ENCODE peak calls at places on chromosome 3, in seven cellular contexts. X is CD4-positive, CD25-positive, alpha-beta regulatory T cell; K is fibroblast of villous mesenchyme; O is mucosa of descending colon; Q is cardiac muscle cell; A is GM06990; S is fibroblast of the aortic adventitia. P is an unnamed sample.

GRCh38 chr3:137105277-137105977 is 147.6 kb downstream of the IL20RB start:
- DNase-seq in K (peak), Q (peak), S (peak), A (peak), O (peak), X (no peak), P (no peak)

GRCh38 chr3:80767599-80767998 is 993.8 kb downstream of the GBE1 start:
- DNase-seq in A (no peak), Q (peak), O (no peak), K (peak), S (peak), X (no peak), P (no peak)

GRCh38 chr3:124761250-124761796 is 31.1 kb downstream of the UMPS start:
- DNase-seq in S (peak), K (peak), A (peak), X (peak), O (peak), Q (peak), P (peak)

GRCh38 chr3:48157215-48157840 is 30.9 kb downstream of the CDC25A start:
- DNase-seq in X (no peak), O (no peak), Q (peak), K (peak), A (no peak), S (peak), P (no peak)

GRCh38 chr3:129313983-129314756 is 35.5 kb downstream of the HMCES start:
- DNase-seq in K (peak), X (no peak), Q (peak), S (peak), A (no peak), O (no peak), P (peak)

GRCh38 chr3:74463515-74463914 is 150.9 kb downstream of the CNTN3 start:
- DNase-seq in X (no peak), S (no peak), K (no peak), Q (no peak), A (no peak), O (no peak), P (no peak)

GRCh38 chr3:156816794-156817741 is 9.1 kb upstream of the LEKR1 start:
- DNase-seq in S (peak), K (peak), A (peak), Q (peak), O (peak), X (peak), P (peak)

GRCh38 chr3:152087153-152087552 is 181.6 kb upstream of the MBNL1 start:
- DNase-seq in X (no peak), S (peak), A (no peak), O (no peak), K (no peak), Q (no peak), P (no peak)

GRCh38 chr3:186307594-186307993 is 54.4 kb downstream of the DGKG start:
- DNase-seq in Q (peak), X (no peak), S (peak), K (peak), A (no peak), O (peak), P (no peak)

GRCh38 chr3:139975592-139976360 is 40.8 kb downstream of the CLSTN2 start:
- DNase-seq in A (no peak), S (no peak), K (no peak), X (no peak), O (no peak), Q (no peak), P (no peak)

GRCh38 chr3:110646496-110646895 is 425.1 kb upstream of the NECTIN3 start:
- DNase-seq in K (no peak), A (no peak), S (no peak), Q (no peak), O (no peak), X (no peak), P (no peak)

GRCh38 chr3:110955301-110955880 is 116.2 kb upstream of the NECTIN3 start:
- DNase-seq in X (no peak), K (peak), A (no peak), S (peak), Q (peak), O (no peak), P (no peak)

GRCh38 chr3:4899654-4900236 is 79.5 kb upstream of the BHLHE40 start:
- DNase-seq in K (no peak), Q (no peak), O (no peak), S (no peak), X (no peak), A (no peak), P (no peak)

GRCh38 chr3:177615015-177615414 is 417.7 kb upstream of the TBL1XR1 start:
- DNase-seq in K (peak), Q (peak), O (peak), A (no peak), X (no peak), S (peak), P (no peak)

GRCh38 chr3:169512991-169513390 is 150.5 kb downstream of the MECOM start:
- DNase-seq in X (no peak), S (no peak), O (no peak), K (no peak), Q (no peak), A (no peak), P (no peak)

GRCh38 chr3:156598413-156598812 is 43.5 kb upstream of the SSR3 start:
- DNase-seq in Q (no peak), A (no peak), S (no peak), O (no peak), K (no peak), X (no peak), P (no peak)

GRCh38 chr3:188510366-188510765 is 356.4 kb downstream of the LPP start:
- DNase-seq in O (no peak), Q (peak), A (no peak), S (peak), K (peak), X (no peak), P (no peak)

GRCh38 chr3:133374706-133375105 is 25.1 kb upstream of the BFSP2 start:
- DNase-seq in O (no peak), A (no peak), K (no peak), X (no peak), S (peak), Q (peak), P (no peak)

GRCh38 chr3:120555661-120556509 is 40.3 kb upstream of the NDUFB4 start:
- DNase-seq in A (no peak), O (peak), Q (peak), X (no peak), K (no peak), S (no peak), P (no peak)

GRCh38 chr3:196513697-196514349 is 1.3 kb downstream of the SMCO1 start:
- DNase-seq in O (no peak), K (peak), X (no peak), A (no peak), Q (peak), S (peak), P (no peak)

GRCh38 chr3:124351430-124352142 is 359.7 kb upstream of the ROPN1 start:
- DNase-seq in S (peak), Q (peak), X (no peak), A (no peak), K (peak), O (peak), P (no peak)

GRCh38 chr3:186432189-186432588 is 70.2 kb upstream of the DGKG start:
- DNase-seq in O (no peak), X (no peak), A (no peak), Q (no peak), S (no peak), K (peak), P (no peak)

GRCh38 chr3:193884011-193884410 is 251.9 kb upstream of the HES1 start:
- DNase-seq in K (no peak), S (no peak), O (no peak), X (no peak), A (no peak), Q (no peak), P (no peak)

GRCh38 chr3:123448503-123449091 is at the start of gene ADCY5:
- DNase-seq in X (no peak), O (peak), S (no peak), K (peak), Q (no peak), A (no peak), P (no peak)

GRCh38 chr3:38548154-38548931 is 52.2 kb downstream of the EXOG start:
- DNase-seq in X (no peak), S (no peak), O (no peak), K (no peak), A (no peak), Q (no peak), P (no peak)

GRCh38 chr3:65170357-65171090 is 482.7 kb upstream of the ADAMTS9 start:
- DNase-seq in A (no peak), S (peak), X (no peak), Q (peak), K (peak), O (peak), P (no peak)

GRCh38 chr3:65168547-65168946 is 480.7 kb upstream of the ADAMTS9 start:
- DNase-seq in A (no peak), Q (no peak), O (no peak), X (no peak), K (no peak), S (no peak), P (no peak)

GRCh38 chr3:65166531-65166930 is 478.7 kb upstream of the ADAMTS9 start:
- DNase-seq in X (no peak), K (no peak), S (no peak), Q (no peak), O (no peak), A (no peak), P (no peak)
- H3K4me3 ChIP-seq in X (no peak), K (no peak), S (no peak), Q (no peak), O (no peak), A (no peak), P (no peak)

GRCh38 chr3:46897829-46898320 is 20.4 kb downstream of the PTH1R start:
- DNase-seq in K (no peak), O (no peak), X (no peak), S (no peak), A (no peak), Q (no peak), P (peak)

GRCh38 chr3:46900007-46900292 is 22.4 kb downstream of the PTH1R start:
- DNase-seq in Q (no peak), O (no peak), K (no peak), S (no peak), A (no peak), X (no peak), P (no peak)

GRCh38 chr3:46899151-46900006 is 21.9 kb downstream of the PTH1R start:
- DNase-seq in X (no peak), S (no peak), K (no peak), O (no peak), A (no peak), Q (no peak), P (no peak)

GRCh38 chr3:46897031-46897430 is 19.5 kb downstream of the PTH1R start:
- DNase-seq in K (no peak), Q (no peak), A (no peak), O (no peak), X (no peak), S (no peak), P (no peak)

GRCh38 chr3:46898321-46899150 is 21.0 kb downstream of the PTH1R start:
- DNase-seq in X (no peak), O (no peak), K (no peak), A (no peak), Q (no peak), S (no peak), P (no peak)
- H3K4me3 ChIP-seq in X (no peak), O (no peak), K (no peak), A (no peak), Q (no peak), S (no peak), P (no peak)

GRCh38 chr3:71061037-71061436 is 522.5 kb downstream of the FOXP1 start:
- DNase-seq in X (no peak), O (no peak), A (no peak), K (no peak), S (peak), Q (no peak), P (no peak)
- H3K4me3 ChIP-seq in X (peak), O (no peak), A (no peak), K (no peak), S (peak), Q (peak), P (peak)

GRCh38 chr3:146625117-146625775 is 20.1 kb upstream of the PLSCR5 start:
- DNase-seq in A (no peak), X (no peak), K (peak), S (peak), O (no peak), Q (peak), P (no peak)

DNA sequence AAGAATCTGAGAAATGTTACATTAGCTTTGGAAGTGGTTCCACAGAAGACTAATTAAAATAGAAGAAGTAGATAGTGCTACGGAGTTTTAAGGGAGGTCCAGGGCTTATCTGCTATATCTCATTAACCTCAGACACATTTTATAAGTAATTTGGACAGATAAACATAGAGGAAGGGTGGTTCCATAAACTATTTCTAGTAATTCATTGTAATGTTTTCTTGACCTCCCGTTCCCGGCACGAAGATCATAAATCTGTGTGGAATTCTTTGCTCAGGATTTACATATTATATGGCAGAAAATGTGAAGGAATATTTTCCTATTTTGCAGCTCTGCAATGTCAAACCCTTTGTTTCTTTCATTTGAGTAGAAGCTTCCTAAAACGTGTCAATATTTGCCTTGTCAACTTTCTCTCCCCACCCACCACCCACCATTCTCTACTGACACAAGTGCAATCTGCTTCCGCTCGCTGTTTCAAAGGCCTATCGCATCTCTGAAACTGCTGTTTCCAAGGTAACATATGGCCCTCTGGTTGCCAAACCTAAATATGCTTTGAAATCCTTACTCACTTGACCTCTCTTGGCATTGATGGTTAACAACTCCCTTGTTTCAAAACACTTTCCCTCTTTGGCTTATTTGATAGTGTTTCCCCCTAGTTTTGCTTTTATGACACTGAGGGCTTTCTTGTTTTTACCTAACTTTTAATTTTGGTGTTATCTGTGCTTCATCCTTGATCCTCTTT is 21.4 kb upstream of the PLSCR5 start:
- DNase-seq in X (no peak), A (no peak), O (no peak), Q (no peak), S (no peak), K (no peak), P (no peak)
- H3K4me3 ChIP-seq in X (no peak), A (no peak), O (no peak), Q (no peak), S (no peak), K (no peak), P (no peak)

DNA sequence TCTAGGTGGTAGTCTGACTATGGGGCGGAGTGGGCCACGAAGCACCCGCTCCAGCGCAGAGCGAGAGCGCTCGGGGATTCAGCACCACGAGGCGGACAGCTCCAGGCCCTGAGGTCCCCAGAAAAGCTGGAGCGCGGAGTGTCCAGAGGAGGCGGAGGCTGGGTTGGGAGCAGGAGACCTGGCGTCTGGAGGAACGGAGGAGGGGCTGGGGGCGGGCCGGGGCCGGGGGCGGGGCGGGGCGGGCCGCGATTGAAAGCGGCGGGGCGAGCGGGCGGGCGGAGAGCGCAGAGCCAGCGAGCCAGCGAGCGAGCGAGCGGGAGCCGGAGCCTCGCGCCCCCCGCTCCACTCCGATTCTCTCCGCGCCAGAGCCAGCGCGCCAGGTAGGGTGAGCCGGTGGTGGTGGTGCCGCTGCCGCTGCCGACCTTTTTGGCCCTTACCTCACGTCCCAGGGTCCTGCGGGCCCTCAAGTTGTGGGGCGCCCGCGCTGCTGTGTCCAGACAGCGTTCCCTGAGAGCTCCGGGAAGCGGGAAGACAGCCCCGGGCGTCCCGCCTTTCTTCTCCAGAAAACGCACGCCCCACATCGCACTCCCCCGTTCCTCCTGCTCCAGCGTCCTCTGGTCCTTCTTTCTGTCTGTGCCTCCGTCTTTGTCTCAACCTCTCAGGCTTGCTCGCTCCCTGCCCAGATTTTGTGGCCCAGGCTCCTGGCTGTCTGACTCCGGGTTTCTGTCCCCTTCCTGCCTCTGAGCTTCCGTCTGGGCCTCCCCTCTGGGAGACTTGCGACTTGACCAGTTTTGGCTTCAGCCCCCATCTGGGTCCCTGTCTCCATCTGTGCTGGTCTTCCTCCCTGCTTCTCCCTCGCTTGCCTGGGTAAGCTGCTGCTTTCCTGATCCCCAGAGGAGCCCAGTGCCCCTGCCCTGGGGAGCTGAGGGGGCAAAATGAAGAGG is at the start of gene GRM2:
- DNase-seq in K (peak), X (no peak), A (no peak), O (peak), Q (peak), S (peak), P (no peak)
- H3K4me3 ChIP-seq in K (peak), X (no peak), A (no peak), O (no peak), Q (peak), S (peak), P (no peak)

GRCh38 chr3:179336345-179336929 is 11.1 kb upstream of the MFN1 start:
- DNase-seq in O (no peak), X (no peak), A (no peak), S (peak), K (no peak), Q (peak), P (no peak)
- H3K4me3 ChIP-seq in O (no peak), X (no peak), A (no peak), S (no peak), K (no peak), Q (no peak), P (no peak)

GRCh38 chr3:192005989-192006388 is 545.0 kb downstream of the PYDC2 start:
- DNase-seq in X (no peak), Q (peak), O (no peak), S (no peak), A (no peak), K (no peak), P (no peak)
- H3K4me3 ChIP-seq in X (no peak), Q (no peak), O (no peak), S (no peak), A (no peak), K (no peak), P (no peak)

GRCh38 chr3:159776779-159777178 is 211.9 kb upstream of the IL12A start:
- DNase-seq in O (no peak), X (no peak), Q (no peak), K (no peak), S (no peak), A (no peak), P (no peak)
- H3K4me3 ChIP-seq in O (no peak), X (no peak), Q (no peak), K (no peak), S (no peak), A (no peak), P (no peak)

P was measured in CD4-positive, alpha-beta memory T cell.